ENCODE peak calls at places on chromosomes 16 and 17, in five cellular contexts. X is K562, I is RWPE1, U is transverse colon, N is Peyer's patch. P is an unnamed sample.

GRCh38 chr17:64936117-64936516 is 16.8 kb upstream of the LRRC37A3 start:
- DNase-seq in X (no peak), I (no peak), U (no peak), N (no peak), P (no peak)

GRCh38 chr16:57592591-57593003 is 35.8 kb upstream of the ADGRG1 start:
- DNase-seq in X (no peak), I (no peak), U (peak; percentile 51), N (peak; percentile 80), P (no peak)

GRCh38 chr17:80804466-80804865 is 187.2 kb upstream of the CHMP6 start:
- DNase-seq in X (no peak), I (no peak), U (no peak), N (peak; percentile 37), P (no peak)

GRCh38 chr17:72514888-72515287 is 394.1 kb downstream of the SOX9 start:
- DNase-seq in X (no peak), I (no peak), U (no peak), N (no peak), P (peak; percentile 74)

GRCh38 chr17:44112284-44113280 is 10.9 kb downstream of the HDAC5 start:
- DNase-seq in X (peak; percentile 47), I (no peak), U (no peak), N (no peak), P (no peak)

GRCh38 chr16:89545831-89546574 is 14.5 kb upstream of the RPL13 start:
- DNase-seq in X (no peak), I (no peak), U (peak; percentile 80), N (peak; percentile 82), P (no peak)

GRCh38 chr17:3710951-3711383 is 12.7 kb upstream of the HASPIN start:
- DNase-seq in X (no peak), I (peak; percentile 36), U (peak; percentile 53), N (peak; percentile 84), P (peak; percentile 26)

GRCh38 chr17:47621293-47622178 is 28.2 kb upstream of the KPNB1 start:
- DNase-seq in X (no peak), I (peak; percentile 92), U (no peak), N (no peak), P (peak; percentile 88)

GRCh38 chr16:87939562-87940423 is 3.5 kb upstream of the CA5A start:
- DNase-seq in X (peak; percentile 63), I (no peak), U (no peak), N (no peak), P (no peak)

GRCh38 chr16:70512456-70512855 is 10.9 kb downstream of the COG4 start:
- DNase-seq in X (no peak), I (peak; percentile 79), U (no peak), N (peak; percentile 66), P (no peak)

GRCh38 chr16:17466876-17467275 is 3.9 kb downstream of the XYLT1 start:
- DNase-seq in X (no peak), I (no peak), U (no peak), N (no peak), P (no peak)

GRCh38 chr16:17469742-17470001 is 1.1 kb downstream of the XYLT1 start:
- DNase-seq in X (no peak), I (no peak), U (no peak), N (no peak), P (no peak)

GRCh38 chr16:17468611-17469010 is 2.1 kb downstream of the XYLT1 start:
- DNase-seq in X (no peak), I (no peak), U (no peak), N (no peak), P (no peak)

GRCh38 chr16:17469011-17469741 is 1.6 kb downstream of the XYLT1 start:
- DNase-seq in X (no peak), I (no peak), U (peak; percentile 20), N (peak; percentile 48), P (peak; percentile 67)

GRCh38 chr16:17467923-17468540 is 2.7 kb downstream of the XYLT1 start:
- DNase-seq in X (peak; percentile 34), I (no peak), U (peak; percentile 80), N (peak; percentile 86), P (peak; percentile 85)
- TF ChIP-seq CTCF in X (peak; percentile 53), I (no peak), U (peak; percentile 64), N (peak; percentile 69), P (peak; percentile 89)

DNA sequence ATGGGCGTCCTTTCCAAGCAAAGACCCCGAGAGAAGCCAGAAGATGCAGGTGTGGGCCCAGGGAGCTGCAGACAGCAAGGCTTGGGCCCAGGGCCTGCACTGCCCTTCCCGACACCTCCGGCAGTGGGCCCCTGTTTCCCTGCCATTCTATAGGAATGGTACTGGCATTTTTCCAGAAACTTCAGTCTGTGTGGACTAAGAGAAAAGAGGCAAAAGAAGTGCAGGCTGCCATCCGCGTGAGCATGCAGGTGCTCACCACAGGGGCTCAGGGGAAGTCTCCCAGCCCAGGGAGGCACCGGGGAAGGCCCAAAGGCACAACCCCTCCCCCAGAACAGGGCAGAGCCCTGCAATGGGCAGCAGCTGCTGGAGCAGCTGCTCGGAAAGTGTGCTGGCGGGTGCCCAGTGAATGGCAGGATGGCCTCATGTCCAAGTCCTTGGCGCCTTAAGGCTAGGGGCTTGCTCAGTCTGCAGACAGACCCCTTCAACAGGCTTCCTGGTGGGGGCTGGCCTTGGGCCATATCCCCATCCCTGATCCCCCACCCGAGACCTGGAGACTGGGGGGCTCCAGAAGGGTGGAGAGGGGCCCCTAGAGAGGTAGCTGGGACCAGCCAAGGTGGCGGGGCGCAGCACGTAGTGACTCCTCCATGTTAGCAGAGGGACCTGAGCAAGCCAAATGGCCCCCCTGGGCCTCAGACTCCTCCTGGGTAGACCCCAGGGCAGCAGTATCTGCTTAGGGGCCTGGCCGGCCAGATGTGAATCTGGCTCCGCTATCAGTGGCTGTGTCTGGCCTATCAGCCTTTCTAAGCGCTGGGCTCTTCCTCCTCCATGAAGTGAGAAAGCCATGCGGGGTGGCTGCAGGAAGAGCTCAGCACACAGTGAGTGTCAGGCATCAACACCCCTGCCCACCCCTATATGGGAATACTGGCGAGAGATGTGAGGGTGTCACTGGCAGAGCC is 6.7 kb upstream of the TPPP3 start:
- DNase-seq in X (no peak), I (no peak), U (no peak), N (no peak), P (no peak)
- TF ChIP-seq CTCF in X (no peak), I (peak; percentile 47), U (no peak), N (no peak), P (no peak)

GRCh38 chr17:76153640-76154039 is 12.6 kb upstream of the FOXJ1 start:
- DNase-seq in X (no peak), I (no peak), U (no peak), N (no peak), P (peak; percentile 54)
- TF ChIP-seq CTCF in X (no peak), I (no peak), U (peak; percentile 11), N (peak; percentile 7), P (peak; percentile 41)

GRCh38 chr17:45814622-45815606 is 29.8 kb upstream of the SPPL2C start:
- DNase-seq in X (no peak), I (no peak), U (no peak), N (no peak), P (no peak)

GRCh38 chr17:45815752-45816151 is 28.9 kb upstream of the SPPL2C start:
- DNase-seq in X (no peak), I (no peak), U (no peak), N (no peak), P (no peak)

GRCh38 chr17:45812102-45812501 is 28.0 kb downstream of the CRHR1 start:
- DNase-seq in X (peak; percentile 31), I (no peak), U (no peak), N (no peak), P (peak; percentile 4)

GRCh38 chr17:45809484-45809883 is 25.4 kb downstream of the CRHR1 start:
- DNase-seq in X (no peak), I (no peak), U (no peak), N (no peak), P (no peak)

GRCh38 chr17:45813051-45813731 is 29.1 kb downstream of the CRHR1 start:
- DNase-seq in X (peak; percentile 54), I (no peak), U (no peak), N (no peak), P (no peak)
- TF ChIP-seq CTCF in X (peak; percentile 59), I (no peak), U (no peak), N (no peak), P (peak; percentile 8)

GRCh38 chr17:42772945-42773289 is 332 bp upstream of the VPS25 start:
- DNase-seq in X (no peak), I (no peak), U (no peak), N (no peak), P (no peak)
- TF ChIP-seq CTCF in X (no peak), I (no peak), U (no peak), N (no peak), P (no peak)

GRCh38 chr16:72946063-72946462 is 101.9 kb downstream of the ZFHX3 start:
- DNase-seq in X (no peak), I (no peak), U (no peak), N (no peak), P (no peak)

GRCh38 chr16:72946474-72947194 is 101.3 kb downstream of the ZFHX3 start:
- DNase-seq in X (no peak), I (no peak), U (no peak), N (peak; percentile 57), P (peak; percentile 39)

GRCh38 chr16:72945611-72946010 is 102.3 kb downstream of the ZFHX3 start:
- DNase-seq in X (no peak), I (no peak), U (no peak), N (no peak), P (no peak)

GRCh38 chr16:72948238-72948559 is 99.7 kb downstream of the ZFHX3 start:
- DNase-seq in X (no peak), I (no peak), U (no peak), N (no peak), P (no peak)

GRCh38 chr16:72947379-72948237 is 100.3 kb downstream of the ZFHX3 start:
- DNase-seq in X (no peak), I (no peak), U (no peak), N (peak; percentile 78), P (peak; percentile 25)
- TF ChIP-seq CTCF in X (no peak), I (no peak), U (no peak), N (peak; percentile 42), P (no peak)

GRCh38 chr17:21592774-21593173 is 99.5 kb upstream of the KCNJ18 start:
- DNase-seq in X (no peak), I (no peak), U (no peak), N (no peak), P (no peak)
- TF ChIP-seq CTCF in X (no peak), I (no peak), U (no peak), N (no peak), P (no peak)

GRCh38 chr16:65125871-65126270 is 4.0 kb upstream of the CDH11 start:
- DNase-seq in X (no peak), I (no peak), U (no peak), N (no peak), P (peak; percentile 58)

GRCh38 chr16:65123846-65124513 is 2.1 kb upstream of the CDH11 start:
- DNase-seq in X (no peak), I (no peak), U (no peak), N (no peak), P (no peak)

GRCh38 chr16:65124596-65124995 is 2.7 kb upstream of the CDH11 start:
- DNase-seq in X (no peak), I (no peak), U (no peak), N (no peak), P (no peak)

GRCh38 chr16:65125322-65125721 is 3.5 kb upstream of the CDH11 start:
- DNase-seq in X (no peak), I (no peak), U (no peak), N (no peak), P (peak; percentile 66)

GRCh38 chr16:65126845-65127624 is 5.2 kb upstream of the CDH11 start:
- DNase-seq in X (no peak), I (no peak), U (no peak), N (no peak), P (no peak)
- TF ChIP-seq CTCF in X (no peak), I (peak; percentile 31), U (peak; percentile 26), N (peak; percentile 22), P (peak; percentile 43)

P was measured in fibroblast of the aortic adventitia.